ENCODE peak calls at places on chromosomes 1 and 21, in ten cellular contexts. W, E, S, Q, Y, P, X, C, M and Z are unnamed samples.
A peak's percentile ranks its signal among the peaks of the same experiment; 100 is the strongest.

GRCh38 chr1:17544951-17545350 is 5.5 kb downstream of the ARHGEF10L start:
- DNase-seq in W (no peak), E (no peak), S (no peak), Q (no peak), Y (no peak), P (no peak), X (no peak), C (no peak), M (no peak), Z (no peak)

GRCh38 chr1:154429118-154429517 is 24.0 kb downstream of the IL6R start:
- DNase-seq in W (no peak), E (no peak), S (no peak), Q (no peak), Y (no peak), P (no peak), X (no peak), C (no peak), M (no peak), Z (no peak)

GRCh38 chr1:230287674-230288315 is 138.3 kb downstream of the PGBD5 start:
- DNase-seq in W (no peak), E (no peak), S (no peak), Q (no peak), Y (no peak), P (peak; percentile 78), X (no peak), C (no peak), M (no peak), Z (no peak)

GRCh38 chr1:26993237-26994019 is at the start of gene TRNP1:
- DNase-seq in W (peak; percentile 52), E (peak; percentile 43), S (no peak), Q (peak; percentile 83), Y (peak; percentile 76), P (peak; percentile 89), X (peak; percentile 18), C (peak; percentile 72), M (peak; percentile 57), Z (peak; percentile 52)

GRCh38 chr1:107682467-107682866 is 282.5 kb downstream of the VAV3 start:
- DNase-seq in W (no peak), E (no peak), S (no peak), Q (no peak), Y (no peak), P (no peak), X (no peak), C (peak; percentile 65), M (no peak), Z (no peak)

GRCh38 chr1:19610282-19610978 is 33.7 kb upstream of the NBL1 start:
- DNase-seq in W (no peak), E (no peak), S (no peak), Q (no peak), Y (no peak), P (no peak), X (no peak), C (no peak), M (no peak), Z (no peak)

GRCh38 chr21:45405819-45406762 is 1.1 kb downstream of the COL18A1 start:
- DNase-seq in W (no peak), E (no peak), S (no peak), Q (no peak), Y (peak; percentile 29), P (peak; percentile 83), X (no peak), C (no peak), M (peak; percentile 53), Z (no peak)

GRCh38 chr1:243482237-243483022 is 226.6 kb downstream of the SDCCAG8 start:
- DNase-seq in W (no peak), E (no peak), S (no peak), Q (peak; percentile 58), Y (peak; percentile 8), P (no peak), X (no peak), C (no peak), M (no peak), Z (no peak)

GRCh38 chr1:118809586-118809985 is 178.6 kb downstream of the TBX15 start:
- DNase-seq in W (no peak), E (no peak), S (no peak), Q (no peak), Y (no peak), P (no peak), X (no peak), C (no peak), M (no peak), Z (no peak)

GRCh38 chr1:67162954-67163353 is 3.3 kb upstream of the IL23R start:
- DNase-seq in W (no peak), E (no peak), S (no peak), Q (no peak), Y (peak; percentile 53), P (no peak), X (no peak), C (peak; percentile 44), M (no peak), Z (no peak)

GRCh38 chr1:17633654-17634053 is 94.2 kb downstream of the ARHGEF10L start:
- DNase-seq in W (no peak), E (no peak), S (no peak), Q (no peak), Y (no peak), P (no peak), X (no peak), C (no peak), M (no peak), Z (no peak)

GRCh38 chr21:31260790-31261189 is 83.3 kb downstream of the TIAM1 start:
- DNase-seq in W (no peak), E (no peak), S (no peak), Q (no peak), Y (no peak), P (no peak), X (no peak), C (no peak), M (no peak), Z (no peak)

GRCh38 chr1:46605242-46605641 is 1.2 kb upstream of the MKNK1 start:
- DNase-seq in W (no peak), E (no peak), S (no peak), Q (no peak), Y (no peak), P (no peak), X (peak; percentile 56), C (no peak), M (no peak), Z (no peak)

GRCh38 chr1:154755858-154756730 is 114.0 kb downstream of the KCNN3 start:
- DNase-seq in W (no peak), E (no peak), S (no peak), Q (no peak), Y (peak; percentile 7), P (no peak), X (no peak), C (peak; percentile 44), M (no peak), Z (no peak)

GRCh38 chr1:6554907-6555778 is at the start of gene TAS1R1:
- DNase-seq in W (no peak), E (no peak), S (no peak), Q (no peak), Y (no peak), P (no peak), X (no peak), C (no peak), M (no peak), Z (no peak)

GRCh38 chr1:158952416-158952815 is 21.1 kb downstream of the PYHIN1 start:
- DNase-seq in W (no peak), E (no peak), S (no peak), Q (no peak), Y (no peak), P (no peak), X (peak; percentile 85), C (no peak), M (no peak), Z (no peak)

GRCh38 chr21:44969965-44970755 is 30.3 kb downstream of the SLX9 start:
- DNase-seq in W (no peak), E (no peak), S (no peak), Q (no peak), Y (no peak), P (no peak), X (peak; percentile 17), C (no peak), M (no peak), Z (no peak)